ENCODE peak calls at places on chromosome 22, in six cellular contexts. K, W, B, L, T and S are unnamed samples. For H3K4me1, the result is how much of the 10 kb centered on the place peaks cover.

GRCh38 chr22:44702479-44703219 is 645 bp downstream of the PRR5 start:
- DNase-seq in K (peak), B (peak), L (no peak), T (peak), W (peak), S (peak)

GRCh38 chr22:37043828-37044538 is 7.6 kb upstream of the KCTD17 start:
- DNase-seq in B (no peak), L (no peak), W (peak), T (peak), K (peak), S (peak)

GRCh38 chr22:33707581-33707980 is 212.7 kb downstream of the LARGE1 start:
- DNase-seq in W (no peak), K (no peak), B (no peak), T (no peak), L (no peak), S (no peak)

GRCh38 chr22:41411021-41411851 is 29.5 kb downstream of the TEF start:
- DNase-seq in T (no peak), L (no peak), K (peak), W (no peak), B (no peak), S (peak)

GRCh38 chr22:23767673-23768548 is at the start of gene CHCHD10:
- DNase-seq in T (peak), W (peak), B (peak), L (no peak), K (peak), S (peak)

GRCh38 chr22:27534720-27535125 is 266.8 kb downstream of the MN1 start:
- DNase-seq in K (no peak), W (peak), T (peak), B (no peak), L (no peak), S (peak)

GRCh38 chr22:25496396-25497064 is 67.9 kb upstream of the GRK3 start:
- DNase-seq in B (no peak), L (no peak), K (no peak), T (no peak), W (peak), S (peak)

GRCh38 chr22:42699281-42699681 is 21.4 kb downstream of the A4GALT start:
- DNase-seq in T (no peak), K (no peak), B (no peak), L (no peak), W (no peak), S (no peak)

GRCh38 chr22:28710112-28710888 is 30.7 kb upstream of the TTC28 start:
- DNase-seq in B (no peak), W (peak), L (no peak), K (no peak), T (peak), S (peak)

GRCh38 chr22:37021710-37022482 is 2.4 kb downstream of the MPST start:
- DNase-seq in W (peak), K (no peak), B (peak), L (no peak), T (peak), S (peak)

GRCh38 chr22:31650391-31650790 is 11.6 kb downstream of the PISD start:
- DNase-seq in L (no peak), K (no peak), B (no peak), W (peak), T (peak), S (peak)

GRCh38 chr22:38214248-38215056 is 12.7 kb downstream of the MAFF start:
- DNase-seq in B (peak), L (peak), W (peak), K (peak), T (peak), S (peak)

GRCh38 chr22:21044931-21045584 is 688 bp upstream of the LRRC74B start:
- DNase-seq in K (no peak), L (no peak), W (peak), B (no peak), T (peak), S (peak)

GRCh38 chr22:17579535-17579981 is 16.3 kb downstream of the SLC25A18 start:
- DNase-seq in T (no peak), K (no peak), W (no peak), B (no peak), L (no peak), S (no peak)

GRCh38 chr22:23085785-23086184 is 15.5 kb downstream of the GNAZ start:
- DNase-seq in K (no peak), T (no peak), L (no peak), B (no peak), W (no peak), S (no peak)

GRCh38 chr22:40463017-40463631 is 92.7 kb downstream of the SGSM3 start:
- DNase-seq in K (no peak), B (no peak), W (no peak), T (no peak), L (no peak), S (no peak)

GRCh38 chr22:24120029-24120428 is 61.3 kb upstream of the SUSD2 start:
- DNase-seq in B (no peak), K (no peak), T (no peak), W (no peak), L (no peak), S (no peak)

GRCh38 chr22:31284241-31284745 is 8.0 kb downstream of the PIK3IP1 start:
- DNase-seq in B (no peak), W (no peak), L (no peak), T (no peak), K (no peak), S (no peak)

GRCh38 chr22:46776876-46777608 is 14.6 kb downstream of the TBC1D22A start:
- DNase-seq in T (no peak), B (no peak), W (no peak), K (no peak), L (no peak), S (no peak)

GRCh38 chr22:46779651-46780050 is 17.2 kb downstream of the TBC1D22A start:
- DNase-seq in B (no peak), W (no peak), T (no peak), L (no peak), K (no peak), S (no peak)

GRCh38 chr22:46777609-46777970 is 15.1 kb downstream of the TBC1D22A start:
- DNase-seq in L (no peak), B (no peak), K (no peak), T (no peak), W (no peak), S (no peak)

GRCh38 chr22:46780453-46780852 is 18.0 kb downstream of the TBC1D22A start:
- DNase-seq in W (no peak), T (no peak), B (no peak), K (no peak), L (no peak), S (no peak)

DNA sequence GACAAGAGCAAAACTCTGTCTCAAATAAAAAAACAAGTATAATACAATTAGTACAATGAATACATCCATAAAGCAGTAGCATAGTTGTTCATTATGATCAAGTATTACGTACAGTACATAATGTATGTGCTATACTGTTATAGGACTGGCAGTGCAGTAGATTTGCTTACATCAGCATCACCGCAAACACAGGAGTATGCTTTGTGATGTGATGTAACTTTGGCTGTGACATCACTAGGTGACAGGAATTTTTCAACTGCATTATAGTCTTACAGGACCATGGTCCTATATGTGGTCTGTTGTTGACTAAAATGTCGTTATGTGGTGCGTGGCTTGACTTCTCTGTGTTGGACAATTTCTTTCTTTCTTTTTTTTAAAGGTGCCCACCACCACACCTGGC is 16.6 kb downstream of the TBC1D22A start:
- DNase-seq in T (no peak), W (no peak), L (no peak), B (no peak), K (no peak), S (no peak)
- H4K91ac ChIP-seq in T (no peak), W (no peak), L (no peak), B (no peak), K (no peak), S (no peak)

GRCh38 chr22:29883045-29883830 is at the start of gene MTMR3:
- DNase-seq in T (peak), L (peak), W (peak), B (peak), K (peak), S (peak)

GRCh38 chr22:29882716-29883044 is 294 bp upstream of the MTMR3 start:
- DNase-seq in T (no peak), K (no peak), W (no peak), B (no peak), L (no peak), S (no peak)

GRCh38 chr22:29883831-29884139 is 811 bp downstream of the MTMR3 start:
- DNase-seq in T (no peak), B (no peak), W (peak), K (no peak), L (no peak), S (no peak)

GRCh38 chr22:29877620-29878019 is 5.4 kb upstream of the MTMR3 start:
- DNase-seq in B (no peak), T (no peak), W (peak), L (no peak), K (no peak), S (no peak)

DNA sequence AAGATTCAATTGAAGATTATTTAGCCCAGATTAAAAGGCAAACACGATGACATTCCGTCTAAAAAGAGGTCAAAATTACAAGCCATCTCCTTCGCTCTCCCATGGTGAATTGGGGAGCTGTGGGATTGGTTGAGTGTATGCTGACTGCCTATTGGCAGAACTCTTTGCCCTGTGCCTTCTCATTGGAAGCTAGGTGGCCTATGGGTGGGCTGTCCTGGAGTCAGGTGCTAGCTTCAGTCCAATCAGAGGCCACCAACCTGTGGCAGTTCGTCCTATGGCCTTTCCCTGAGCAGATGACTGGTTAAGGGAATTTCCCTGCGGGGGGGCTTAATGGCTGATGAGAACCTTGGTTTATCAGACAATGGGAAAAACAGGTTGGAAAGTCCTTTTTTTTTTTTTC is 3.2 kb upstream of the MTMR3 start:
- DNase-seq in W (no peak), K (no peak), B (no peak), T (no peak), L (no peak), S (no peak)
- H3K4me1 ChIP-seq in W (under half), K (under half), B (under half), T (under half), L (under half), S (under half)

GRCh38 chr22:35591696-35592417 is 25.3 kb downstream of the MB start:
- DNase-seq in L (no peak), T (peak), K (no peak), W (no peak), B (no peak), S (no peak)

GRCh38 chr22:35594686-35595085 is 22.4 kb downstream of the MB start:
- DNase-seq in K (no peak), L (no peak), T (no peak), W (no peak), B (no peak), S (no peak)

GRCh38 chr22:35592418-35592967 is 24.6 kb downstream of the MB start:
- DNase-seq in K (no peak), L (no peak), W (no peak), T (no peak), B (no peak), S (no peak)

GRCh38 chr22:35593885-35594470 is 23.2 kb downstream of the MB start:
- DNase-seq in T (peak), W (no peak), B (no peak), L (no peak), K (no peak), S (no peak)

DNA sequence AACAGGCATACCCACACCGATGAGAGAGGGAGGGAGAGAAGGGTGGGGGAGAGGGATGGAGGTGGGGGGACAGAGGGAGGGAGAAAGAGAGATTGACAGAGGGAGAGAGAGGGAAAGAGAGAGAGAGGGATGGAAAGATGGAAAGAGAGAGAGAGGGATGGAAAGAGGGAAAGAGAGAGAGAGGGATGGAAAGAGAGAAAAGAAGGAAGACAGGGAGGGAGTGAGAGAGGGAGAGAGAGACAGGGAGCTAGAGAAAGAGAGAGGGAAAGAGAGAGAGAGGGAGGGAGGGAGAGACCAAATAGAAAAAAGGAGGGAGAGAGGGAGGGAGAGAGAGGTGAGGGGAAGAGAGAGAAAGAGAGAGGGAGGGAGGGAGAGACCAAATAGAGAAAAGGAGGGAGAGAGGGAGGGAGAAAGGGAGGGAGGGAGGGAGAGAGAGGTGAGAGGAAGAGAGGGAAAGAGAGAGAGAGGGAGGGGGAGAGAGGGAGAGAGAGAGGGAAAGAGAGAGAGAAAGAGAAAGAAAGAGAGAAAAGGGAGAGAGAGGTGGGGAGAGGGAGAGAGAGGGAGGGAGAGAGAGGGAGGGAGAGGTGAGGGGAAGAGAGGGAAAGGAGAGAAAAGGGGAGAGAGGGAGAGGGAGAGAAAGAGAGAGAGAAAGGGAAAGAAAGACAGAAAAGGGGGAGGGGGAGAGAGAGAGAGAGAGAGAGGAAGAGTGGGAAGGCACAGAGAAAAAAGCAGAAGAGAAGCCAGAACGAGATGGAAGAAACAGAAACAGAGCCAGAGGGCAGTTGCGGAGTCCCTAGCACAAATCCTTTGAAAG is 23.9 kb downstream of the MB start:
- DNase-seq in B (no peak), K (no peak), W (no peak), T (no peak), L (no peak), S (no peak)
- H2AFZ ChIP-seq in B (peak), K (no peak), W (no peak), T (no peak), L (peak), S (no peak)

DNA sequence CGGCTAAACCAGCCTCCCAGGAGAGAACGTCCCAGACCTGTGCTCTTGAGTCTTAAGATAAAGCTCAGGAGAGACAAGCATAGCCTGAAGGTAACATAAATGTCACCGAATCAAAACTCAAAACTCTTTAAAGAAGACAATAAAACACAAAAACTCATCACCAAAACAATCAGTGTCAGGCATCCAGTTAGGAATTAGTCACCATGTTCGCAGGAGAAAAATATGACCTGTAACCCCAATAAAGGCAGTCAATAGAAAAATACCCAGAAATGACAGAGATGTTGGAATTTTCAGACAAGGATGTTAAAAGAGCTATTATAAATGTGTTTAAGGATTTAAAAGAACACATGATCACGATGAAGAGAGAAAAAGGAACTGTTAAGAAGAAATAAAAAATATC is 352.4 kb downstream of the BRD1 start:
- DNase-seq in L (no peak), K (no peak), T (no peak), W (no peak), B (no peak), S (no peak)
- H4K91ac ChIP-seq in L (no peak), K (no peak), T (no peak), W (no peak), B (no peak), S (no peak)